ENCODE peak calls at places on chromosome 7, in nine cellular contexts. B is heart left ventricle, N is left ventricle myocardium inferior, T is mammary epithelial cell, J is GM12878, V is A549, M is adrenal gland, A is upper lobe of right lung, D is testis. U is an unnamed sample. For H3K4me1, the result is how much of the 10 kb centered on the place peaks cover.

GRCh38 chr7:129213828-129214227 is 11.0 kb upstream of the AHCYL2 start:
- DNase-seq in M (no peak), T (peak), B (no peak), V (no peak), J (no peak), N (no peak), D (no peak), A (no peak), U (peak)

GRCh38 chr7:98294798-98295382 is 13.4 kb downstream of the BRI3 start:
- DNase-seq in D (peak), J (no peak), V (peak), T (peak), B (no peak), N (no peak), A (peak), M (peak), U (peak)

GRCh38 chr7:98051118-98051744 is 55.4 kb upstream of the LMTK2 start:
- DNase-seq in V (no peak), D (peak), J (no peak), A (no peak), M (no peak), T (no peak), B (no peak), N (no peak), U (peak)

GRCh38 chr7:39016609-39017008 is 38.9 kb downstream of the POU6F2 start:
- DNase-seq in D (no peak), J (no peak), N (no peak), V (no peak), T (no peak), B (no peak), M (no peak), A (peak), U (no peak)

GRCh38 chr7:104979167-104979841 is 34.7 kb upstream of the KMT2E start:
- DNase-seq in A (no peak), V (no peak), N (no peak), T (peak), D (peak), J (no peak), M (no peak), B (no peak), U (no peak)

GRCh38 chr7:105399043-105399725 is 10.5 kb upstream of the SRPK2 start:
- DNase-seq in A (no peak), V (no peak), D (no peak), J (no peak), T (no peak), B (no peak), M (no peak), N (no peak), U (no peak)

GRCh38 chr7:113561446-113561845 is 357.4 kb downstream of the PPP1R3A start:
- DNase-seq in J (no peak), A (no peak), B (no peak), V (no peak), N (no peak), D (no peak), T (peak), M (no peak), U (no peak)

GRCh38 chr7:149422065-149422913 is 38.6 kb downstream of the ZNF777 start:
- DNase-seq in J (peak), A (peak), D (peak), M (peak), N (peak), T (peak), B (peak), V (peak), U (peak)

GRCh38 chr7:129828989-129829676 is 123.6 kb downstream of the UBE2H start:
- DNase-seq in J (no peak), V (no peak), N (no peak), A (no peak), T (peak), M (no peak), B (no peak), D (no peak), U (peak)

GRCh38 chr7:33779216-33779615 is 126.1 kb upstream of the BMPER start:
- DNase-seq in J (no peak), T (no peak), M (no peak), V (no peak), B (no peak), A (no peak), N (no peak), D (no peak), U (no peak)

GRCh38 chr7:30646154-30646553 is 36.1 kb downstream of the CRHR2 start:
- DNase-seq in T (no peak), B (no peak), M (no peak), J (no peak), N (no peak), V (no peak), D (no peak), A (no peak), U (no peak)

GRCh38 chr7:151014950-151015349 is 9.3 kb downstream of the ATG9B start:
- DNase-seq in B (no peak), D (no peak), M (no peak), N (no peak), J (no peak), A (no peak), V (no peak), T (no peak), U (no peak)

GRCh38 chr7:57413529-57414398 is 36.2 kb upstream of the ZNF716 start:
- DNase-seq in N (no peak), V (no peak), J (no peak), D (no peak), T (no peak), B (peak), M (no peak), A (no peak), U (no peak)

GRCh38 chr7:3206101-3206500 is 95.0 kb upstream of the SDK1 start:
- DNase-seq in D (no peak), B (no peak), J (no peak), M (no peak), V (no peak), A (no peak), N (no peak), T (no peak), U (no peak)

GRCh38 chr7:41162612-41163011 is 540.3 kb downstream of the INHBA start:
- DNase-seq in D (no peak), T (no peak), B (no peak), M (no peak), N (no peak), A (no peak), V (no peak), J (no peak), U (no peak)

GRCh38 chr7:139682136-139683013 is 95.4 kb downstream of the HIPK2 start:
- DNase-seq in A (no peak), D (no peak), B (no peak), M (no peak), T (peak), J (no peak), N (no peak), V (peak), U (no peak)

GRCh38 chr7:83808982-83809381 is 160.0 kb upstream of the SEMA3E start:
- DNase-seq in V (no peak), A (no peak), B (no peak), T (no peak), J (no peak), M (no peak), N (no peak), D (no peak), U (no peak)

GRCh38 chr7:139940866-139941265 is 111.8 kb downstream of the TBXAS1 start:
- DNase-seq in T (no peak), A (no peak), B (no peak), J (no peak), V (no peak), D (no peak), M (no peak), N (no peak), U (no peak)

GRCh38 chr7:66668677-66669076 is 40.0 kb downstream of the KCTD7 start:
- DNase-seq in M (no peak), A (no peak), D (no peak), V (no peak), T (no peak), J (no peak), N (no peak), B (no peak), U (no peak)

GRCh38 chr7:86431761-86432160 is 211.9 kb upstream of the GRM3 start:
- DNase-seq in J (no peak), T (no peak), V (no peak), A (no peak), B (no peak), M (no peak), N (no peak), D (no peak), U (no peak)

GRCh38 chr7:48636391-48637015 is 287.8 kb upstream of the CDC14C start:
- DNase-seq in B (peak), N (peak), V (no peak), T (peak), D (no peak), J (no peak), A (no peak), M (no peak), U (no peak)

GRCh38 chr7:118872568-118872967 is 648.1 kb downstream of the ANKRD7 start:
- DNase-seq in V (no peak), D (no peak), N (no peak), A (no peak), J (no peak), B (no peak), M (no peak), T (peak), U (no peak)

GRCh38 chr7:46229409-46229808 is 308.3 kb upstream of the IGFBP3 start:
- DNase-seq in N (no peak), M (no peak), D (no peak), T (peak), A (no peak), V (peak), J (no peak), B (no peak), U (no peak)

GRCh38 chr7:123792547-123792946 is 43.7 kb upstream of the WASL start:
- DNase-seq in M (no peak), D (no peak), J (no peak), T (no peak), V (no peak), B (no peak), A (no peak), N (no peak), U (peak)

GRCh38 chr7:36894190-36894589 is 169.9 kb upstream of the AOAH start:
- DNase-seq in A (no peak), T (no peak), D (no peak), M (no peak), J (no peak), B (no peak), N (no peak), V (no peak), U (no peak)

GRCh38 chr7:143214789-143215679 is 6.8 kb upstream of the TAS2R40 start:
- DNase-seq in J (peak), T (peak), B (peak), M (peak), A (no peak), D (peak), V (peak), N (no peak), U (peak)

GRCh38 chr7:20541615-20542349 is 73.7 kb upstream of the ABCB5 start:
- DNase-seq in D (no peak), J (no peak), T (peak), V (no peak), N (no peak), A (no peak), M (no peak), B (no peak), U (no peak)

GRCh38 chr7:74329225-74329624 is 40.0 kb downstream of the CLIP2 start:
- DNase-seq in J (no peak), D (no peak), M (no peak), V (no peak), A (no peak), B (no peak), T (no peak), N (no peak), U (no peak)

GRCh38 chr7:118969370-118969769 is 744.9 kb downstream of the ANKRD7 start:
- DNase-seq in M (no peak), T (no peak), B (no peak), J (no peak), N (no peak), V (no peak), A (no peak), D (no peak), U (no peak)

GRCh38 chr7:81693080-81693479 is 76.8 kb downstream of the HGF start:
- DNase-seq in A (no peak), N (no peak), T (no peak), B (no peak), J (no peak), M (no peak), V (no peak), D (no peak), U (no peak)

GRCh38 chr7:53246974-53247373 is 211.5 kb downstream of the POM121L12 start:
- DNase-seq in B (no peak), A (no peak), V (no peak), N (no peak), D (no peak), M (no peak), J (no peak), T (no peak), U (no peak)

GRCh38 chr7:14861456-14861855 is 41.1 kb downstream of the DGKB start:
- DNase-seq in M (no peak), V (no peak), J (no peak), T (no peak), B (no peak), A (no peak), D (no peak), N (no peak), U (no peak)

GRCh38 chr7:133290676-133291332 is 37.9 kb downstream of the EXOC4 start:
- DNase-seq in J (no peak), V (no peak), T (no peak), B (no peak), A (no peak), M (no peak), N (no peak), D (no peak), U (no peak)

GRCh38 chr7:145978769-145979168 is 137.8 kb upstream of the CNTNAP2 start:
- DNase-seq in M (no peak), J (no peak), B (no peak), N (no peak), D (no peak), T (no peak), V (no peak), A (no peak), U (no peak)

GRCh38 chr7:2373124-2373556 is 18.5 kb downstream of the EIF3B start:
- DNase-seq in D (peak), V (no peak), J (no peak), T (peak), M (no peak), N (no peak), A (no peak), B (no peak), U (no peak)

GRCh38 chr7:121202834-121203233 is 126.0 kb upstream of the WNT16 start:
- DNase-seq in J (no peak), A (no peak), V (no peak), N (no peak), M (no peak), D (no peak), B (no peak), T (no peak), U (no peak)
- H3K4me1 ChIP-seq in J (under half), A (under half), V (under half), N (under half), M (under half), D (under half), B (under half), T (under half), U (under half)

GRCh38 chr7:107998150-107998549 is 4.8 kb downstream of the LAMB1 start:
- DNase-seq in D (no peak), B (no peak), V (no peak), A (no peak), N (no peak), T (peak), M (no peak), J (no peak), U (no peak)

GRCh38 chr7:107999814-108000560 is 3.0 kb downstream of the LAMB1 start:
- DNase-seq in J (no peak), V (no peak), M (no peak), A (no peak), N (no peak), T (peak), D (no peak), B (no peak), U (no peak)

GRCh38 chr7:107996072-107996824 is 6.7 kb downstream of the LAMB1 start:
- DNase-seq in N (no peak), D (no peak), J (no peak), B (no peak), M (no peak), T (no peak), A (no peak), V (no peak), U (no peak)

GRCh38 chr7:108000875-108001758 is 1.8 kb downstream of the LAMB1 start:
- DNase-seq in M (peak), N (peak), V (peak), A (peak), T (peak), D (peak), J (no peak), B (peak), U (no peak)

DNA sequence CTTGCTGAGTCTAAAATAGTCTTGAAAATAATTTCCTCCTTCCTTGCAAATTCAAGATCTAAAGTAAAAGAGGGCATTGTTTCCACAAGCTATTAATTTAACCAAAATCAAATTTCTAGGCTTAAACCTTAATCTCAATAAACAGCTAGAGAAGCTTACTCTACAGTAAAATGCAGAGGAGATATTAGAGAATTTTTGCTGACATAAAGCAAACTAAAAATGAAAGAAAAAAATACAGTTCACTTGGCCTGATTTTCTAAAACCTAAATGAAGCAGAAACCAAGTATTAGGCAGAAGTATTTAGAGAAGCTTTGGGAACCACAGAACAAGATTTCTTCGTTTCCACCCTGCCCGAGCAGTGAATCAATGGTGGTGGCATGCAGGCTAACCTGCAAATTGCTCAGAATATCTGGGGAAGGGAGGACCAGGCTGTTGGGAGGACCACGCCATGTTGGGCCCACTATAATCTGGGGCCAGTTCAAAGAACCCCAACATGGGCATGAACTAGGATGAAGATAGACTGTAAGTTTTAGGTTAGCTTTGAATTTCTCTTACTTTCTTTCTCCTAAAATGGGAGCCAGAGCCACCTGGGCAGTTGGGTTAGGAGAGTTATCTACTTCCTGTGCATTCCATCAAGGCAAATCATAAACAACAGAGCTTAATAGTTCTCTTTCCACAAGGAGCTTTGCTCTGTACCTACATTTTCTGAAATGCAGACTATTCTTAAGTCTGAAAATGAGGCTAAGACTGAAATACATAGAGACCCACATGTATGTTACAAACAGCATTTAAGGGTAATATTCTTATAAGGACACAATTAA is 4.1 kb downstream of the LAMB1 start:
- DNase-seq in D (no peak), B (no peak), M (no peak), N (no peak), J (no peak), A (no peak), T (peak), V (no peak), U (no peak)
- H3K4me1 ChIP-seq in D (under half), B (half or more), M (under half), N (half or more), J (under half), A (under half), T (half or more), V (half or more), U (under half)

DNA sequence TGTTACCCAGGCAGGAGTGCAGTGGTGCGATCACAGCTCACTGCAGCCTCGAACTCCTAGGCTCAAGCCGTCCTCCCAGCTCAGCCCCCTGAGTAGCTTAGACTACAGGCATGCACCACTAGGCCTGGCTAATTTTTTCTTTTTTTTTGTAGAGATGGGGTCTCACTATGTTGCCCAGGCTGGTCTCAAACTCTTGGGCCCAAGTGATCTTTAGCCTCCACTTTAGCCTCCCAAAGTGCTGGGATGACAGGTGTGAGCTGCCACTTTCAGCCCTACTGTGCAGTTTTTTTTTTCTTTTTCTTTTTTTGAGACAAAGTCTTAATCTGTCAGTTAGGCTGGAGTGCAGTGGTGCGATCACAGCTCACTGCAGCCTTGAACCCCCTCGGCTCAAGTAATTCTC is 67.2 kb downstream of the DNAJB6 start:
- DNase-seq in J (no peak), D (no peak), T (no peak), A (no peak), B (no peak), N (no peak), V (no peak), M (no peak), U (no peak)
- H3K4me1 ChIP-seq in J (under half), D (under half), T (under half), A (under half), B (under half), N (half or more), V (under half), M (under half), U (under half)

GRCh38 chr7:96184783-96185182 is 137.1 kb downstream of the SLC25A13 start:
- DNase-seq in T (no peak), N (no peak), D (no peak), J (no peak), V (no peak), B (no peak), A (no peak), M (no peak), U (no peak)

GRCh38 chr7:96179863-96180262 is 142.0 kb downstream of the SLC25A13 start:
- DNase-seq in A (no peak), M (no peak), V (no peak), D (no peak), B (no peak), J (no peak), N (no peak), T (no peak), U (no peak)

GRCh38 chr7:96181174-96181573 is 140.7 kb downstream of the SLC25A13 start:
- DNase-seq in M (no peak), V (no peak), A (no peak), B (no peak), J (no peak), D (no peak), N (no peak), T (no peak), U (no peak)

GRCh38 chr7:96183163-96183562 is 138.7 kb downstream of the SLC25A13 start:
- DNase-seq in A (no peak), J (no peak), M (no peak), V (no peak), B (no peak), T (no peak), N (no peak), D (no peak), U (no peak)

GRCh38 chr7:96182424-96183158 is 139.3 kb downstream of the SLC25A13 start:
- DNase-seq in D (no peak), V (no peak), T (no peak), A (no peak), B (no peak), M (peak), N (no peak), J (no peak), U (no peak)
- H3K4me1 ChIP-seq in D (under half), V (under half), T (under half), A (under half), B (under half), M (under half), N (under half), J (under half), U (under half)

GRCh38 chr7:44630791-44631457 is 24.5 kb downstream of the OGDH start:
- DNase-seq in M (no peak), V (no peak), B (no peak), D (no peak), T (no peak), N (no peak), A (no peak), J (no peak), U (no peak)

GRCh38 chr7:44634187-44634838 is 27.9 kb downstream of the OGDH start:
- DNase-seq in J (no peak), M (no peak), A (no peak), B (no peak), V (no peak), N (no peak), T (no peak), D (no peak), U (no peak)

GRCh38 chr7:44633254-44634186 is 27.1 kb downstream of the OGDH start:
- DNase-seq in B (peak), M (peak), N (peak), V (no peak), A (peak), D (peak), J (peak), T (peak), U (no peak)

GRCh38 chr7:44631458-44632115 is 25.2 kb downstream of the OGDH start:
- DNase-seq in A (no peak), B (no peak), T (no peak), N (no peak), M (no peak), D (no peak), V (no peak), J (no peak), U (no peak)

DNA sequence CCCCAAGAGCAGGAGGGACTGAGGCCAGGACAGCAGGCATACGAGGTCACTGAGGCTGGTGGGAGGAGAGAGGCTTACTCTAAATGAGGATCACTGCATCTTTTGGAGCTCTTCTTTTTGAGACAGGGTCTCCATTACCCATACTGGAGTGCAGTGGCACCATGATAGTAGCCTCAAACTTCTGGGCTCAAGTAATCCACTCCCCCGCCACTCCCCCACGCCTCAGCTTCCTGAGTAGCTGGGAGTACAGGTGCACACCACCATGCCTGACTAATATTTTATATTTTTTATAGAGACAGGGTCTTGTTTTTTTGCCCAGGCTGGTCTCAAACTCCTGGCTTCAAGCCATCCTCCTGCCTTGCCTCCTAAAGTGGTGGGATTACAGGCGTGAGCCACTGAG is 25.8 kb downstream of the OGDH start:
- DNase-seq in M (no peak), A (no peak), D (no peak), B (no peak), J (no peak), V (no peak), N (no peak), T (no peak), U (no peak)
- H3K4me1 ChIP-seq in M (under half), A (half or more), D (under half), B (half or more), J (half or more), V (under half), N (half or more), T (under half), U (under half)

GRCh38 chr7:137954614-137955013 is 47.3 kb downstream of the CREB3L2 start:
- DNase-seq in A (no peak), D (no peak), B (no peak), J (no peak), M (no peak), T (no peak), V (no peak), N (no peak), U (no peak)
- H3K4me1 ChIP-seq in A (under half), D (under half), B (under half), J (under half), M (under half), T (under half), V (half or more), N (half or more), U (under half)

U was measured in DND-41.